ENCODE peak calls at places on chromosomes 16 and 17, in four cellular contexts. U is PC-9, J is neural progenitor cell, D is fibroblast of lung. W is an unnamed sample.

GRCh38 chr16:75222271-75222783 is 3.5 kb downstream of the CTRB1 start:
- DNase-seq in U (peak), J (no peak), D (no peak), W (no peak)

GRCh38 chr16:12162586-12162985 is 186.1 kb downstream of the SNX29 start:
- DNase-seq in U (no peak), J (no peak), D (no peak), W (no peak)

GRCh38 chr17:30436729-30437128 is 40.5 kb upstream of the GOSR1 start:
- DNase-seq in U (no peak), J (no peak), D (no peak), W (no peak)

GRCh38 chr17:77869665-77870132 is 88.8 kb upstream of the TNRC6C start:
- DNase-seq in U (no peak), J (no peak), D (no peak), W (no peak)

GRCh38 chr17:39676198-39676819 is 8.1 kb downstream of the PNMT start:
- DNase-seq in U (no peak), J (no peak), D (no peak), W (no peak)

GRCh38 chr17:65544658-65545057 is 16.8 kb downstream of the AXIN2 start:
- DNase-seq in U (peak), J (no peak), D (no peak), W (no peak)

GRCh38 chr16:10022098-10022497 is 160.1 kb downstream of the GRIN2A start:
- DNase-seq in U (no peak), J (no peak), D (no peak), W (no peak)

GRCh38 chr17:48625502-48626201 is 506 bp downstream of the HOXB9 start:
- DNase-seq in U (peak), J (peak), D (no peak), W (no peak)

GRCh38 chr16:3612510-3613466 is 1.4 kb upstream of the SLX4 start:
- DNase-seq in U (no peak), J (no peak), D (no peak), W (no peak)

GRCh38 chr16:22284637-22285515 is 12.3 kb upstream of the POLR3E start:
- DNase-seq in U (no peak), J (no peak), D (peak), W (no peak)

GRCh38 chr17:41539979-41540701 is 12.0 kb upstream of the KRT19 start:
- DNase-seq in U (no peak), J (no peak), D (no peak), W (no peak)

GRCh38 chr17:75517277-75517865 is 1.0 kb downstream of the TSEN54 start:
- DNase-seq in U (peak), J (peak), D (no peak), W (no peak)

GRCh38 chr17:30196504-30196903 is 39.0 kb downstream of the SLC6A4 start:
- DNase-seq in U (no peak), J (no peak), D (no peak), W (no peak)

GRCh38 chr16:5480796-5481195 is 383.2 kb upstream of the EEF2KMT start:
- DNase-seq in U (no peak), J (no peak), D (no peak), W (no peak)

GRCh38 chr17:57662021-57662420 is 83.1 kb downstream of the CCDC182 start:
- DNase-seq in U (no peak), J (no peak), D (no peak), W (no peak)

GRCh38 chr16:24255446-24256352 is at the start of gene CACNG3:
- DNase-seq in U (no peak), J (peak), D (peak), W (peak)

GRCh38 chr17:78998311-78999055 is 11.1 kb downstream of the CANT1 start:
- DNase-seq in U (no peak), J (no peak), D (no peak), W (no peak)

GRCh38 chr17:74417178-74418045 is 14.5 kb upstream of the GPRC5C start:
- DNase-seq in U (peak), J (no peak), D (peak), W (no peak)

GRCh38 chr16:11439790-11440656 is 94.8 kb downstream of the RMI2 start:
- DNase-seq in U (no peak), J (no peak), D (no peak), W (no peak)

GRCh38 chr16:48965391-48965790 is 316.2 kb downstream of the CBLN1 start:
- DNase-seq in U (no peak), J (no peak), D (peak), W (no peak)

GRCh38 chr17:45043268-45043681 is 8.2 kb downstream of the DCAKD start:
- DNase-seq in U (no peak), J (no peak), D (no peak), W (no peak)

GRCh38 chr17:37833237-37833859 is 88.5 kb upstream of the HNF1B start:
- DNase-seq in U (no peak), J (no peak), D (peak), W (no peak)

DNA sequence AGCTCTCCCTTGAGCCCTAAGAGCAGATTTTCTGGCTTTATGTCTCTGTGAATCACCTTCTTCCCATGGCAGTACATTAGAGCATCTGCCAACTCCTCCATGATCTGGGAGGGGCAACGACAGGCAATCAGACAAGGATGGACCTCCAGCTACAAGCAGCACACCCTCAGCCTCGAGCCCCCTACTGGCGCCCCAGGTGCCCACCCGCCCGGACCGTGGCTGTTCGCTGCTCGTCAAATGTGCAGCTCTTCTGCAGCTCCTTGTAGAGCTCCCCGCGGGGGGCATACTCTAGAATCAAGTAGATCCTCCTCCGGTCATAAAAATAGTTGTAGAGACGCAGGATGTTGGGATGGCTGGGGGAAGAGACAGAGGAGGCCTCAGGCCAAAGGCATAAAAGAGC is 3.8 kb downstream of the AURKB start:
- DNase-seq in U (no peak), J (no peak), D (no peak), W (no peak)
- H3K4me3 ChIP-seq in U (no peak), J (no peak), D (no peak), W (no peak)

GRCh38 chr16:27544671-27545070 is 5.0 kb downstream of the GTF3C1 start:
- DNase-seq in U (no peak), J (no peak), D (no peak), W (no peak)

GRCh38 chr16:27543801-27544200 is 5.9 kb downstream of the GTF3C1 start:
- DNase-seq in U (no peak), J (no peak), D (peak), W (no peak)

GRCh38 chr16:27539120-27539519 is 10.6 kb downstream of the GTF3C1 start:
- DNase-seq in U (no peak), J (no peak), D (no peak), W (no peak)

GRCh38 chr16:27538508-27538907 is 11.2 kb downstream of the GTF3C1 start:
- DNase-seq in U (no peak), J (no peak), D (no peak), W (no peak)

DNA sequence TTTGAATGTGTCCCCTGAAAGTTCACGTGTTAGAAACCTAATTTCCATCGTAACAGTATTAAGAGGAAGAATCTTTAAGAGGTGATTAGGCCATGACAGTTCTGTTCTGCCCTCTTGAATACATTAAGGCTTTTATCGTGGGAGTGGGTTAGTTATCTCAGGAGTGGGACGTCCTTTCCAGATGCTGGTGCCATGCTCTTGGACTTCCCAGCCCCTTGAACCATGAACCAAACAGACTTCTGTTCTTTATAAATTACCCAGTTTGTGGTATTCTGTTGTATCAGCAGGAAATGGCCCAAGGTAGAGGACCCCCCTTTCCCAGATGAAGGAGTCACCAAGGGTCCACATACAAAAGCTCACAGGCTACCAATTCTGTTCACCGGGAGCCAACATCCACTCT is 10.1 kb downstream of the GTF3C1 start:
- DNase-seq in U (no peak), J (no peak), D (no peak), W (no peak)
- TF ChIP-seq EZH2 in U (no peak), J (no peak), D (no peak), W (no peak)

DNA sequence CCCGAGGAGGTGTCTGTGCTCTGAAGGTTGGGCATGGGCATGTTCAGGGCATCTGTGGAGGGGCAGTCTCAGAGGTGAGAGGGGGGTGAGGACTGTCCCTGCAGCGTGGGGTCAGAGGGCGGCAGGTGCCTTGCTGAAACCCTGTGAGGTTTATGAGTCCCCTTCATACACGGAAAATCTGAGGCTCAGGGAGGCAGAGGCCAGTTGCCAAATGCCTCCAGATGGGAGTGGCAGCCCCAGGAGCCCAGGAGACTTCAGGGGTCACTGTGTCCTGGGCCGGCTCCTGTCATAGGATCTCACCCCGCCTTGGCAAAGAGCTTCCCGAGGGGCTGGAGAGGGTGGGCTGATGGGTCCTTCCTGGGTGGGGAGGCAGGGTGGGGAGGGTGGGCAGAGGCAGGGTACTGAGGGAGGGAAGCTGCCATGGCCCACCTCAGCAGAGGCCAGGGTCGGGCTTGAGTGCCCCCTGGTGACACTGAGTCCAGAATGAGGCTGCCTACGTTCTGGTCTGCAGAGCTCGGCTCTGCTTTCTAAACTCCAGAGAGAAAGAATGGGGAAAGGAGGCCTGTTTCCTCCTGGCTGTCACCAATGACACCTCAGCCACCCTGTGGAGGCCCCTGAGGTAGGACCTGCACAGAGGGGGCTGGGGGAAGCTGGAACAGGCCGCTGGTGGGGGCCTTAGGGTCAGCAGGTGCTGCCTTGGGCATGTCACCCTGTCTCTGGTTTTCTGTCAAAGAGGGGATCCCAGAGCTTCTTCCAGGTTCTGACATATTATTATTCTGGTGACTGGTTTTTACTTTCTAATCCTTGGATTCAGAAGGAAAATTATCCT is 1.1 kb downstream of the LGALS9 start:
- DNase-seq in U (no peak), J (no peak), D (no peak), W (no peak)
- H3K4me3 ChIP-seq in U (no peak), J (no peak), D (no peak), W (no peak)

GRCh38 chr17:61406871-61407210 is 7.2 kb downstream of the TBX2 start:
- DNase-seq in U (no peak), J (no peak), D (no peak), W (no peak)

GRCh38 chr17:61410100-61410551 is 10.5 kb downstream of the TBX2 start:
- DNase-seq in U (no peak), J (no peak), D (no peak), W (no peak)

GRCh38 chr17:61409301-61410099 is 9.9 kb downstream of the TBX2 start:
- DNase-seq in U (no peak), J (peak), D (peak), W (no peak)

GRCh38 chr17:61407211-61407911 is 7.7 kb downstream of the TBX2 start:
- DNase-seq in U (no peak), J (no peak), D (no peak), W (no peak)

GRCh38 chr17:61408151-61409041 is 8.8 kb downstream of the TBX2 start:
- DNase-seq in U (no peak), J (peak), D (no peak), W (no peak)
- TF ChIP-seq EZH2 in U (no peak), J (peak), D (no peak), W (no peak)

W was measured in SK-N-MC.